ENCODE peak calls at places on chromosomes 11 and 22, in six cellular contexts. One of them, this sample, is unnamed.

GRCh38 chr11:1734571-1735081 is 15.8 kb downstream of the IFITM10 start:
- DNase-seq in fibroblast of lung: no peak
- DNase-seq in AG09309: no peak
- DNase-seq in cardiac fibroblast: no peak
- DNase-seq in HepG2: no peak
- DNase-seq in chondrocyte: no peak
- DNase-seq in this sample: peak; percentile 36

GRCh38 chr11:36306888-36307287 is 10.8 kb downstream of the PRR5L start:
- DNase-seq in fibroblast of lung: peak; percentile 62
- DNase-seq in AG09309: no peak
- DNase-seq in cardiac fibroblast: peak; percentile 78
- DNase-seq in HepG2: peak; percentile 36
- DNase-seq in chondrocyte: no peak
- DNase-seq in this sample: no peak

GRCh38 chr11:35126879-35127576 is 11.9 kb upstream of the CD44 start:
- DNase-seq in fibroblast of lung: no peak
- DNase-seq in AG09309: no peak
- DNase-seq in cardiac fibroblast: no peak
- DNase-seq in HepG2: no peak
- DNase-seq in chondrocyte: no peak
- DNase-seq in this sample: no peak

GRCh38 chr11:117989351-117990102 is 3.3 kb downstream of the IL10RA start:
- DNase-seq in fibroblast of lung: no peak
- DNase-seq in AG09309: no peak
- DNase-seq in cardiac fibroblast: no peak
- DNase-seq in HepG2: no peak
- DNase-seq in chondrocyte: peak; percentile 54
- DNase-seq in this sample: no peak

GRCh38 chr22:50002791-50003190 is 9.8 kb downstream of the IL17REL start:
- DNase-seq in fibroblast of lung: no peak
- DNase-seq in AG09309: no peak
- DNase-seq in cardiac fibroblast: peak; percentile 16
- DNase-seq in HepG2: no peak
- DNase-seq in chondrocyte: peak; percentile 43
- DNase-seq in this sample: no peak

GRCh38 chr22:28230682-28231081 is 311.6 kb upstream of the PITPNB start:
- DNase-seq in fibroblast of lung: peak; percentile 8
- DNase-seq in AG09309: no peak
- DNase-seq in cardiac fibroblast: peak; percentile 46
- DNase-seq in HepG2: no peak
- DNase-seq in chondrocyte: no peak
- DNase-seq in this sample: no peak

GRCh38 chr22:20465759-20466077 is 28.1 kb upstream of the SCARF2 start:
- DNase-seq in fibroblast of lung: no peak
- DNase-seq in AG09309: no peak
- DNase-seq in cardiac fibroblast: no peak
- DNase-seq in HepG2: no peak
- DNase-seq in chondrocyte: no peak
- DNase-seq in this sample: no peak

GRCh38 chr11:72039108-72039850 is 40.6 kb downstream of the IL18BP start:
- DNase-seq in fibroblast of lung: peak; percentile 81
- DNase-seq in AG09309: no peak
- DNase-seq in cardiac fibroblast: peak; percentile 28
- DNase-seq in HepG2: no peak
- DNase-seq in chondrocyte: no peak
- DNase-seq in this sample: no peak

GRCh38 chr11:122882809-122883681 is 486 bp downstream of the JHY start:
- DNase-seq in fibroblast of lung: no peak
- DNase-seq in AG09309: no peak
- DNase-seq in cardiac fibroblast: peak; percentile 66
- DNase-seq in HepG2: peak; percentile 7
- DNase-seq in chondrocyte: no peak
- DNase-seq in this sample: no peak

GRCh38 chr11:119093951-119094815 is 7.5 kb downstream of the DPAGT1 start:
- DNase-seq in fibroblast of lung: peak; percentile 43
- DNase-seq in AG09309: no peak
- DNase-seq in cardiac fibroblast: peak; percentile 44
- DNase-seq in HepG2: no peak
- DNase-seq in chondrocyte: no peak
- DNase-seq in this sample: no peak

GRCh38 chr11:121864660-121865059 is 251.4 kb downstream of the BLID start:
- DNase-seq in fibroblast of lung: no peak
- DNase-seq in AG09309: no peak
- DNase-seq in cardiac fibroblast: no peak
- DNase-seq in HepG2: peak; percentile 19
- DNase-seq in chondrocyte: no peak
- DNase-seq in this sample: no peak
- TF ChIP-seq CTCF in fibroblast of lung: no peak
- TF ChIP-seq CTCF in AG09309: no peak
- TF ChIP-seq CTCF in cardiac fibroblast: peak; percentile 8
- TF ChIP-seq CTCF in HepG2: peak; percentile 44
- TF ChIP-seq CTCF in chondrocyte: peak; percentile 26
- TF ChIP-seq CTCF in this sample: peak; percentile 15

DNA sequence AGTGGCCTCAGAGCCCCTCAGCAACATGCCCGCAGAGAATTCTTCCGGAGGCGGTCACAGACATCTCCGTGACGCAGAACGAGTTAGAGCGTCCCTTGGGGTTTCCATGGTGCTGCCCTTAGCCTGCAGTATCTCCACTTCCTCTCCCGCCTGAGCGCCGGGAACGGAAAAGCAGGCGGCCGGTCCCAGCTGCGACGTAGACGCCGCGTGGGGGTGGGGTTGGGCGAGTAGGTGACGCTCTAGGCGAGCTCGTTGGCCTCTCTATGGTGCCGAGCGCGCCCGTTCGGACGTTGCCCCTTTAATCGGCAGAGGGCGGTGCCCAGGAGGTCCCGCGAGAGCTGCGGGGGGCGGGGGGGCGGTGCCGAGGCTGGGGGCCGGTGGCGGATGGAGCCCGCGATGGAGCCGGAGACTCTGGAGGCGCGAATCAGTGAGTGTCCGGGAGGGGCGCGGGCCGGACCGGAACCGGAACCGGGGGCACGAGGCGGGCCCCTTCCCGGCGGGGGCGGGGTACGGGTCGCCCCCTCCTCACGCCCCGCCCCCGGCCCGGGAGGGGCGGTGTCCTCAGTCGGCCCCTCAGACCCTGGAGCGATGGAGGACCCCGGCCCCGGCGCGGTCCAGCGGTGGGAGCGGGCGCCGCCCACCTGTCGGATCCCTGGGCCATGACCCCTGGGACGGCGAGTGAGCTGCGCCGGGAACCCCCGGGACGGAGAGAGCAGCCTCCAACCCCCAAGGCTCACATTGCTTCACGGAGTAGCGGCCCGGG is at the start of gene GGA1:
- DNase-seq in fibroblast of lung: peak; percentile 98
- DNase-seq in AG09309: peak; percentile 86
- DNase-seq in cardiac fibroblast: peak; percentile 98
- DNase-seq in HepG2: peak; percentile 94
- DNase-seq in chondrocyte: no peak
- DNase-seq in this sample: peak; percentile 95
- TF ChIP-seq CTCF in fibroblast of lung: no peak
- TF ChIP-seq CTCF in AG09309: no peak
- TF ChIP-seq CTCF in cardiac fibroblast: no peak
- TF ChIP-seq CTCF in HepG2: no peak
- TF ChIP-seq CTCF in chondrocyte: no peak
- TF ChIP-seq CTCF in this sample: no peak

GRCh38 chr11:45021001-45021400 is 70.3 kb upstream of the TP53I11 start:
- DNase-seq in fibroblast of lung: peak; percentile 30
- DNase-seq in AG09309: no peak
- DNase-seq in cardiac fibroblast: no peak
- DNase-seq in HepG2: no peak
- DNase-seq in chondrocyte: no peak
- DNase-seq in this sample: no peak

GRCh38 chr11:45023065-45023365 is 72.3 kb upstream of the TP53I11 start:
- DNase-seq in fibroblast of lung: no peak
- DNase-seq in AG09309: no peak
- DNase-seq in cardiac fibroblast: no peak
- DNase-seq in HepG2: no peak
- DNase-seq in chondrocyte: no peak
- DNase-seq in this sample: no peak

GRCh38 chr11:45021692-45022130 is 71.0 kb upstream of the TP53I11 start:
- DNase-seq in fibroblast of lung: peak; percentile 88
- DNase-seq in AG09309: peak; percentile 16
- DNase-seq in cardiac fibroblast: peak; percentile 58
- DNase-seq in HepG2: no peak
- DNase-seq in chondrocyte: no peak
- DNase-seq in this sample: no peak

GRCh38 chr11:45022294-45023064 is 71.8 kb upstream of the TP53I11 start:
- DNase-seq in fibroblast of lung: peak; percentile 42
- DNase-seq in AG09309: no peak
- DNase-seq in cardiac fibroblast: no peak
- DNase-seq in HepG2: no peak
- DNase-seq in chondrocyte: no peak
- DNase-seq in this sample: no peak

GRCh38 chr11:45017329-45017728 is 66.6 kb upstream of the TP53I11 start:
- DNase-seq in fibroblast of lung: no peak
- DNase-seq in AG09309: no peak
- DNase-seq in cardiac fibroblast: no peak
- DNase-seq in HepG2: no peak
- DNase-seq in chondrocyte: no peak
- DNase-seq in this sample: no peak
- TF ChIP-seq CTCF in fibroblast of lung: no peak
- TF ChIP-seq CTCF in AG09309: no peak
- TF ChIP-seq CTCF in cardiac fibroblast: peak; percentile 3
- TF ChIP-seq CTCF in HepG2: no peak
- TF ChIP-seq CTCF in chondrocyte: peak; percentile 27
- TF ChIP-seq CTCF in this sample: no peak

GRCh38 chr11:59668188-59668949 is 468 bp downstream of the PATL1 start:
- DNase-seq in fibroblast of lung: peak; percentile 46
- DNase-seq in AG09309: no peak
- DNase-seq in cardiac fibroblast: peak; percentile 56
- DNase-seq in HepG2: peak; percentile 53
- DNase-seq in chondrocyte: no peak
- DNase-seq in this sample: peak; percentile 64
- TF ChIP-seq CTCF in fibroblast of lung: peak; percentile 6
- TF ChIP-seq CTCF in AG09309: no peak
- TF ChIP-seq CTCF in cardiac fibroblast: peak; percentile 27
- TF ChIP-seq CTCF in HepG2: no peak
- TF ChIP-seq CTCF in chondrocyte: peak; percentile 55
- TF ChIP-seq CTCF in this sample: no peak

GRCh38 chr22:43289976-43290663 is 53.1 kb downstream of the SCUBE1 start:
- DNase-seq in fibroblast of lung: peak; percentile 47
- DNase-seq in AG09309: no peak
- DNase-seq in cardiac fibroblast: peak; percentile 23
- DNase-seq in HepG2: no peak
- DNase-seq in chondrocyte: no peak
- DNase-seq in this sample: no peak
- TF ChIP-seq CTCF in fibroblast of lung: no peak
- TF ChIP-seq CTCF in AG09309: no peak
- TF ChIP-seq CTCF in cardiac fibroblast: no peak
- TF ChIP-seq CTCF in HepG2: no peak
- TF ChIP-seq CTCF in chondrocyte: peak; percentile 28
- TF ChIP-seq CTCF in this sample: no peak